ENCODE peak calls at places on chromosomes 7 and 10, in five cellular contexts. One of them, this sample, is unnamed.
A peak's percentile ranks its signal among the peaks of the same experiment; 100 is the strongest.

GRCh38 chr10:96416643-96417042 is 57.8 kb upstream of the OPALIN start:
- DNase-seq in pancreas: no peak
- DNase-seq in LoVo: no peak
- DNase-seq in SHP77: no peak
- DNase-seq in activated CD8-positive, alpha-beta T cell treated with anti-CD3 and anti-CD28 coated beads for 36 hours: no peak
- DNase-seq in this sample: peak; percentile 76

GRCh38 chr7:157657741-157658740 is 321.2 kb downstream of the DNAJB6 start:
- DNase-seq in SHP77: no peak
- DNase-seq in pancreas: no peak
- DNase-seq in activated CD8-positive, alpha-beta T cell treated with anti-CD3 and anti-CD28 coated beads for 36 hours: peak; percentile 20
- DNase-seq in LoVo: no peak
- DNase-seq in this sample: no peak

GRCh38 chr7:43439631-43440401 is 143.1 kb upstream of the STK17A start:
- DNase-seq in LoVo: peak; percentile 53
- DNase-seq in activated CD8-positive, alpha-beta T cell treated with anti-CD3 and anti-CD28 coated beads for 36 hours: peak; percentile 66
- DNase-seq in SHP77: peak; percentile 45
- DNase-seq in pancreas: peak; percentile 34
- DNase-seq in this sample: peak; percentile 51

GRCh38 chr7:123122951-123123350 is 76.8 kb downstream of the SLC13A1 start:
- DNase-seq in activated CD8-positive, alpha-beta T cell treated with anti-CD3 and anti-CD28 coated beads for 36 hours: no peak
- DNase-seq in SHP77: no peak
- DNase-seq in pancreas: no peak
- DNase-seq in LoVo: no peak
- DNase-seq in this sample: no peak

GRCh38 chr10:96541921-96542320 is 28.2 kb upstream of the TLL2 start:
- DNase-seq in SHP77: no peak
- DNase-seq in LoVo: no peak
- DNase-seq in pancreas: no peak
- DNase-seq in activated CD8-positive, alpha-beta T cell treated with anti-CD3 and anti-CD28 coated beads for 36 hours: no peak
- DNase-seq in this sample: no peak

GRCh38 chr10:12597800-12598750 is 248.7 kb downstream of the CAMK1D start:
- DNase-seq in LoVo: no peak
- DNase-seq in pancreas: no peak
- DNase-seq in activated CD8-positive, alpha-beta T cell treated with anti-CD3 and anti-CD28 coated beads for 36 hours: no peak
- DNase-seq in SHP77: peak; percentile 59
- DNase-seq in this sample: no peak

GRCh38 chr10:16612148-16612742 is 90.6 kb upstream of the C1QL3 start:
- DNase-seq in SHP77: no peak
- DNase-seq in activated CD8-positive, alpha-beta T cell treated with anti-CD3 and anti-CD28 coated beads for 36 hours: peak; percentile 32
- DNase-seq in LoVo: peak; percentile 7
- DNase-seq in pancreas: no peak
- DNase-seq in this sample: peak; percentile 31

GRCh38 chr7:156497776-156498509 is 142.6 kb upstream of the RNF32 start:
- DNase-seq in activated CD8-positive, alpha-beta T cell treated with anti-CD3 and anti-CD28 coated beads for 36 hours: no peak
- DNase-seq in SHP77: no peak
- DNase-seq in LoVo: no peak
- DNase-seq in pancreas: no peak
- DNase-seq in this sample: no peak

GRCh38 chr7:46558482-46559193 is 637.6 kb upstream of the IGFBP3 start:
- DNase-seq in pancreas: no peak
- DNase-seq in LoVo: peak; percentile 68
- DNase-seq in activated CD8-positive, alpha-beta T cell treated with anti-CD3 and anti-CD28 coated beads for 36 hours: no peak
- DNase-seq in SHP77: no peak
- DNase-seq in this sample: no peak

GRCh38 chr7:44796034-44796503 is 412 bp upstream of the PPIA start:
- DNase-seq in activated CD8-positive, alpha-beta T cell treated with anti-CD3 and anti-CD28 coated beads for 36 hours: no peak
- DNase-seq in pancreas: no peak
- DNase-seq in SHP77: peak; percentile 90
- DNase-seq in LoVo: peak; percentile 79
- DNase-seq in this sample: peak; percentile 53

GRCh38 chr7:43138710-43139601 is 26.5 kb downstream of the HECW1 start:
- DNase-seq in pancreas: no peak
- DNase-seq in LoVo: no peak
- DNase-seq in SHP77: no peak
- DNase-seq in activated CD8-positive, alpha-beta T cell treated with anti-CD3 and anti-CD28 coated beads for 36 hours: no peak
- DNase-seq in this sample: no peak

GRCh38 chr7:66845382-66846095 is 75.5 kb upstream of the TMEM248 start:
- DNase-seq in SHP77: no peak
- DNase-seq in activated CD8-positive, alpha-beta T cell treated with anti-CD3 and anti-CD28 coated beads for 36 hours: no peak
- DNase-seq in LoVo: no peak
- DNase-seq in pancreas: peak; percentile 18
- DNase-seq in this sample: no peak

GRCh38 chr7:132518102-132518838 is 58.0 kb downstream of the PLXNA4 start:
- DNase-seq in activated CD8-positive, alpha-beta T cell treated with anti-CD3 and anti-CD28 coated beads for 36 hours: no peak
- DNase-seq in LoVo: no peak
- DNase-seq in pancreas: no peak
- DNase-seq in SHP77: peak; percentile 3
- DNase-seq in this sample: peak; percentile 20

GRCh38 chr7:78649976-78650375 is 803.5 kb downstream of the MAGI2 start:
- DNase-seq in LoVo: no peak
- DNase-seq in pancreas: no peak
- DNase-seq in activated CD8-positive, alpha-beta T cell treated with anti-CD3 and anti-CD28 coated beads for 36 hours: no peak
- DNase-seq in SHP77: no peak
- DNase-seq in this sample: no peak

GRCh38 chr10:43214071-43214955 is 52.6 kb downstream of the RASGEF1A start:
- DNase-seq in pancreas: no peak
- DNase-seq in activated CD8-positive, alpha-beta T cell treated with anti-CD3 and anti-CD28 coated beads for 36 hours: no peak
- DNase-seq in LoVo: no peak
- DNase-seq in SHP77: no peak
- DNase-seq in this sample: no peak